ENCODE peak calls at places on chromosomes 1 and 21, in five cellular contexts. One of them, this sample, is unnamed.

GRCh38 chr1:59994302-59995198 is 68.0 kb upstream of the CYP2J2 start:
- DNase-seq in OCI-LY7: no peak
- DNase-seq in fibroblast of lung: peak; percentile 95
- DNase-seq in amniotic stem cell: peak; percentile 37
- DNase-seq in fibroblast of the conjunctiva: peak; percentile 12
- DNase-seq in this sample: peak; percentile 26

GRCh38 chr21:25997788-25998611 is 172.6 kb downstream of the APP start:
- DNase-seq in OCI-LY7: no peak
- DNase-seq in fibroblast of lung: no peak
- DNase-seq in amniotic stem cell: no peak
- DNase-seq in fibroblast of the conjunctiva: no peak
- DNase-seq in this sample: no peak

GRCh38 chr1:223180803-223181321 is 37.8 kb upstream of the TLR5 start:
- DNase-seq in OCI-LY7: no peak
- DNase-seq in fibroblast of lung: peak; percentile 74
- DNase-seq in amniotic stem cell: no peak
- DNase-seq in fibroblast of the conjunctiva: no peak
- DNase-seq in this sample: no peak

GRCh38 chr1:54289061-54289938 is 89.3 kb downstream of the MRPL37 start:
- DNase-seq in OCI-LY7: no peak
- DNase-seq in fibroblast of lung: no peak
- DNase-seq in amniotic stem cell: no peak
- DNase-seq in fibroblast of the conjunctiva: no peak
- DNase-seq in this sample: no peak

GRCh38 chr1:39576016-39576657 is 453 bp downstream of the PABPC4 start:
- DNase-seq in OCI-LY7: peak; percentile 58
- DNase-seq in fibroblast of lung: peak; percentile 16
- DNase-seq in amniotic stem cell: no peak
- DNase-seq in fibroblast of the conjunctiva: no peak
- DNase-seq in this sample: peak; percentile 65

GRCh38 chr1:211920602-211921226 is 90.2 kb upstream of the LPGAT1 start:
- DNase-seq in OCI-LY7: no peak
- DNase-seq in fibroblast of lung: peak; percentile 6
- DNase-seq in amniotic stem cell: no peak
- DNase-seq in fibroblast of the conjunctiva: no peak
- DNase-seq in this sample: no peak

GRCh38 chr1:179754031-179754624 is 11.0 kb downstream of the FAM163A start:
- DNase-seq in OCI-LY7: no peak
- DNase-seq in fibroblast of lung: peak; percentile 89
- DNase-seq in amniotic stem cell: peak; percentile 42
- DNase-seq in fibroblast of the conjunctiva: peak; percentile 37
- DNase-seq in this sample: peak; percentile 60

GRCh38 chr1:29756901-29757729 is 520.8 kb downstream of the PTPRU start:
- DNase-seq in OCI-LY7: no peak
- DNase-seq in fibroblast of lung: no peak
- DNase-seq in amniotic stem cell: no peak
- DNase-seq in fibroblast of the conjunctiva: no peak
- DNase-seq in this sample: no peak

GRCh38 chr1:48006318-48006717 is 9.1 kb upstream of the TRABD2B start:
- DNase-seq in OCI-LY7: no peak
- DNase-seq in fibroblast of lung: no peak
- DNase-seq in amniotic stem cell: no peak
- DNase-seq in fibroblast of the conjunctiva: no peak
- DNase-seq in this sample: no peak

GRCh38 chr1:225766967-225767413 is 10.6 kb upstream of the SRP9 start:
- DNase-seq in OCI-LY7: peak; percentile 24
- DNase-seq in fibroblast of lung: peak; percentile 97
- DNase-seq in amniotic stem cell: peak; percentile 83
- DNase-seq in fibroblast of the conjunctiva: peak; percentile 96
- DNase-seq in this sample: peak; percentile 65

GRCh38 chr1:165467706-165468105 is 22.8 kb upstream of the RXRG start:
- DNase-seq in OCI-LY7: no peak
- DNase-seq in fibroblast of lung: no peak
- DNase-seq in amniotic stem cell: no peak
- DNase-seq in fibroblast of the conjunctiva: no peak
- DNase-seq in this sample: no peak

GRCh38 chr1:101532392-101532791 is 295.6 kb downstream of the S1PR1 start:
- DNase-seq in OCI-LY7: no peak
- DNase-seq in fibroblast of lung: no peak
- DNase-seq in amniotic stem cell: no peak
- DNase-seq in fibroblast of the conjunctiva: no peak
- DNase-seq in this sample: no peak

GRCh38 chr1:227170361-227171166 is 147.7 kb downstream of the CDC42BPA start:
- DNase-seq in OCI-LY7: no peak
- DNase-seq in fibroblast of lung: peak; percentile 64
- DNase-seq in amniotic stem cell: no peak
- DNase-seq in fibroblast of the conjunctiva: peak; percentile 2
- DNase-seq in this sample: no peak

GRCh38 chr1:67721650-67722291 is 36.8 kb downstream of the GADD45A start:
- DNase-seq in OCI-LY7: peak; percentile 50
- DNase-seq in fibroblast of lung: peak; percentile 54
- DNase-seq in amniotic stem cell: no peak
- DNase-seq in fibroblast of the conjunctiva: no peak
- DNase-seq in this sample: no peak

GRCh38 chr1:115507256-115507589 is 134.5 kb upstream of the VANGL1 start:
- DNase-seq in OCI-LY7: peak; percentile 16
- DNase-seq in fibroblast of lung: peak; percentile 67
- DNase-seq in amniotic stem cell: no peak
- DNase-seq in fibroblast of the conjunctiva: peak; percentile 50
- DNase-seq in this sample: peak; percentile 47

GRCh38 chr1:16090076-16090826 is 16.8 kb upstream of the FAM131C start:
- DNase-seq in OCI-LY7: no peak
- DNase-seq in fibroblast of lung: no peak
- DNase-seq in amniotic stem cell: no peak
- DNase-seq in fibroblast of the conjunctiva: no peak
- DNase-seq in this sample: no peak

GRCh38 chr21:41369105-41369914 is 7.5 kb downstream of the MX2 start:
- DNase-seq in OCI-LY7: peak; percentile 71
- DNase-seq in fibroblast of lung: no peak
- DNase-seq in amniotic stem cell: no peak
- DNase-seq in fibroblast of the conjunctiva: no peak
- DNase-seq in this sample: no peak

GRCh38 chr1:41466146-41466545 is 18.3 kb downstream of the EDN2 start:
- DNase-seq in OCI-LY7: no peak
- DNase-seq in fibroblast of lung: no peak
- DNase-seq in amniotic stem cell: no peak
- DNase-seq in fibroblast of the conjunctiva: no peak
- DNase-seq in this sample: no peak

GRCh38 chr1:116878804-116879477 is 30.8 kb upstream of the PTGFRN start:
- DNase-seq in OCI-LY7: no peak
- DNase-seq in fibroblast of lung: peak; percentile 80
- DNase-seq in amniotic stem cell: no peak
- DNase-seq in fibroblast of the conjunctiva: peak; percentile 43
- DNase-seq in this sample: no peak

GRCh38 chr1:202018476-202019234 is 8.3 kb downstream of the ELF3 start:
- DNase-seq in OCI-LY7: no peak
- DNase-seq in fibroblast of lung: peak; percentile 20
- DNase-seq in amniotic stem cell: no peak
- DNase-seq in fibroblast of the conjunctiva: no peak
- DNase-seq in this sample: no peak

GRCh38 chr1:50424045-50424939 is 1.0 kb upstream of the DMRTA2 start:
- DNase-seq in OCI-LY7: no peak
- DNase-seq in fibroblast of lung: no peak
- DNase-seq in amniotic stem cell: no peak
- DNase-seq in fibroblast of the conjunctiva: no peak
- DNase-seq in this sample: peak; percentile 28

GRCh38 chr1:159188375-159188788 is 16.3 kb upstream of the ACKR1 start:
- DNase-seq in OCI-LY7: no peak
- DNase-seq in fibroblast of lung: peak; percentile 29
- DNase-seq in amniotic stem cell: no peak
- DNase-seq in fibroblast of the conjunctiva: no peak
- DNase-seq in this sample: peak; percentile 47

GRCh38 chr1:117077267-117077666 is 17.1 kb downstream of the TTF2 start:
- DNase-seq in OCI-LY7: no peak
- DNase-seq in fibroblast of lung: peak; percentile 97
- DNase-seq in amniotic stem cell: peak; percentile 50
- DNase-seq in fibroblast of the conjunctiva: peak; percentile 41
- DNase-seq in this sample: peak; percentile 42

GRCh38 chr1:198531891-198532290 is 8.6 kb downstream of the ATP6V1G3 start:
- DNase-seq in OCI-LY7: no peak
- DNase-seq in fibroblast of lung: no peak
- DNase-seq in amniotic stem cell: no peak
- DNase-seq in fibroblast of the conjunctiva: no peak
- DNase-seq in this sample: no peak

GRCh38 chr1:242140871-242141270 is 142.0 kb upstream of the MAP1LC3C start:
- DNase-seq in OCI-LY7: no peak
- DNase-seq in fibroblast of lung: no peak
- DNase-seq in amniotic stem cell: no peak
- DNase-seq in fibroblast of the conjunctiva: no peak
- DNase-seq in this sample: no peak

GRCh38 chr1:62689524-62689923 is 1.3 kb upstream of the DOCK7 start:
- DNase-seq in OCI-LY7: no peak
- DNase-seq in fibroblast of lung: peak; percentile 80
- DNase-seq in amniotic stem cell: peak; percentile 20
- DNase-seq in fibroblast of the conjunctiva: peak; percentile 38
- DNase-seq in this sample: peak; percentile 56

GRCh38 chr1:70224954-70225353 is 3.8 kb downstream of the SRSF11 start:
- DNase-seq in OCI-LY7: no peak
- DNase-seq in fibroblast of lung: peak; percentile 4
- DNase-seq in amniotic stem cell: no peak
- DNase-seq in fibroblast of the conjunctiva: no peak
- DNase-seq in this sample: no peak

GRCh38 chr1:54296666-54297065 is 96.7 kb downstream of the MRPL37 start:
- DNase-seq in OCI-LY7: no peak
- DNase-seq in fibroblast of lung: no peak
- DNase-seq in amniotic stem cell: no peak
- DNase-seq in fibroblast of the conjunctiva: no peak
- DNase-seq in this sample: no peak

GRCh38 chr1:29426701-29427279 is 190.5 kb downstream of the PTPRU start:
- DNase-seq in OCI-LY7: no peak
- DNase-seq in fibroblast of lung: no peak
- DNase-seq in amniotic stem cell: no peak
- DNase-seq in fibroblast of the conjunctiva: no peak
- DNase-seq in this sample: no peak

GRCh38 chr1:245489838-245490237 is 335.1 kb downstream of the KIF26B start:
- DNase-seq in OCI-LY7: no peak
- DNase-seq in fibroblast of lung: no peak
- DNase-seq in amniotic stem cell: no peak
- DNase-seq in fibroblast of the conjunctiva: no peak
- DNase-seq in this sample: no peak

GRCh38 chr1:109113787-109114568 is at the start of gene ELAPOR1:
- DNase-seq in OCI-LY7: no peak
- DNase-seq in fibroblast of lung: peak; percentile 31
- DNase-seq in amniotic stem cell: no peak
- DNase-seq in fibroblast of the conjunctiva: no peak
- DNase-seq in this sample: no peak

GRCh38 chr21:42213082-42213774 is 5.7 kb upstream of the ABCG1 start:
- DNase-seq in OCI-LY7: no peak
- DNase-seq in fibroblast of lung: no peak
- DNase-seq in amniotic stem cell: no peak
- DNase-seq in fibroblast of the conjunctiva: no peak
- DNase-seq in this sample: no peak

This sample was measured in AG08396.